ENCODE peak calls at places on chromosomes 1 and 21, in seven cellular contexts. F is lower leg skin, B is heart left ventricle, K is ovary, G is prostate gland, V is IMR-90, W is A549. E is an unnamed sample.

GRCh38 chr1:100785399-100786082 is 66.0 kb downstream of the VCAM1 start:
- DNase-seq in K (no peak), V (peak), F (no peak), W (no peak), G (no peak), B (no peak), E (peak)

GRCh38 chr1:184223216-184223615 is 163.6 kb upstream of the C1orf21 start:
- DNase-seq in K (no peak), F (no peak), W (peak), V (no peak), B (no peak), G (no peak), E (no peak)

GRCh38 chr1:160801836-160802580 is 6.0 kb downstream of the LY9 start:
- DNase-seq in G (no peak), B (no peak), K (no peak), V (no peak), F (no peak), W (no peak), E (no peak)

GRCh38 chr1:210504286-210504685 is 175.6 kb downstream of the HHAT start:
- DNase-seq in F (no peak), V (no peak), W (no peak), K (no peak), B (no peak), G (no peak), E (no peak)

GRCh38 chr1:156268336-156268735 is 14.3 kb downstream of the SMG5 start:
- DNase-seq in W (no peak), G (no peak), B (no peak), K (no peak), F (no peak), V (peak), E (no peak)

GRCh38 chr1:152115344-152115743 is at the start of gene TCHH:
- DNase-seq in G (no peak), V (no peak), B (no peak), K (no peak), W (no peak), F (no peak), E (no peak)

GRCh38 chr1:112722601-112723510 is 7.7 kb upstream of the PPM1J start:
- DNase-seq in K (peak), V (peak), B (no peak), F (no peak), G (no peak), W (no peak), E (no peak)

GRCh38 chr21:42666023-42666747 is 12.8 kb downstream of the PDE9A start:
- DNase-seq in V (no peak), W (peak), G (no peak), B (no peak), K (no peak), F (no peak), E (peak)

GRCh38 chr1:247212012-247212411 is 40.2 kb upstream of the ZNF124 start:
- DNase-seq in V (no peak), K (no peak), W (no peak), B (no peak), F (no peak), G (no peak), E (peak)

GRCh38 chr21:25934771-25935224 is 200.0 kb downstream of the GABPA start:
- DNase-seq in W (peak), F (peak), V (peak), K (no peak), B (peak), G (peak), E (no peak)

GRCh38 chr1:241640867-241641542 is 836 bp upstream of the CHML start:
- DNase-seq in G (no peak), F (no peak), K (no peak), B (no peak), V (no peak), W (peak), E (peak)

GRCh38 chr1:24935196-24935526 is 5.1 kb upstream of the RUNX3 start:
- DNase-seq in G (no peak), B (no peak), K (no peak), W (no peak), F (no peak), V (no peak), E (no peak)

GRCh38 chr21:26572668-26573381 is at the start of gene CYYR1:
- DNase-seq in F (no peak), B (no peak), W (no peak), K (no peak), V (no peak), G (no peak), E (no peak)

GRCh38 chr1:248807067-248807737 is 18.5 kb downstream of the SH3BP5L start:
- DNase-seq in F (no peak), K (no peak), G (no peak), B (peak), V (peak), W (peak), E (peak)

GRCh38 chr1:19646771-19647319 is 2.7 kb downstream of the NBL1 start:
- DNase-seq in F (no peak), V (no peak), G (no peak), B (no peak), W (no peak), K (no peak), E (no peak)

GRCh38 chr1:13812456-13813397 is 112.7 kb downstream of the PRDM2 start:
- DNase-seq in K (no peak), B (no peak), F (no peak), W (no peak), G (no peak), V (no peak), E (no peak)

GRCh38 chr1:226884966-226885820 is 14.8 kb downstream of the PSEN2 start:
- DNase-seq in B (no peak), F (no peak), G (no peak), V (no peak), W (no peak), K (no peak), E (no peak)

GRCh38 chr1:226882631-226883409 is 12.4 kb downstream of the PSEN2 start:
- DNase-seq in W (no peak), V (peak), K (no peak), F (no peak), B (no peak), G (no peak), E (no peak)

GRCh38 chr1:226882187-226882586 is 11.8 kb downstream of the PSEN2 start:
- DNase-seq in F (no peak), K (no peak), V (no peak), G (no peak), W (no peak), B (no peak), E (no peak)

GRCh38 chr1:226883630-226884029 is 13.2 kb downstream of the PSEN2 start:
- DNase-seq in V (no peak), K (no peak), B (no peak), G (no peak), F (no peak), W (no peak), E (no peak)

DNA sequence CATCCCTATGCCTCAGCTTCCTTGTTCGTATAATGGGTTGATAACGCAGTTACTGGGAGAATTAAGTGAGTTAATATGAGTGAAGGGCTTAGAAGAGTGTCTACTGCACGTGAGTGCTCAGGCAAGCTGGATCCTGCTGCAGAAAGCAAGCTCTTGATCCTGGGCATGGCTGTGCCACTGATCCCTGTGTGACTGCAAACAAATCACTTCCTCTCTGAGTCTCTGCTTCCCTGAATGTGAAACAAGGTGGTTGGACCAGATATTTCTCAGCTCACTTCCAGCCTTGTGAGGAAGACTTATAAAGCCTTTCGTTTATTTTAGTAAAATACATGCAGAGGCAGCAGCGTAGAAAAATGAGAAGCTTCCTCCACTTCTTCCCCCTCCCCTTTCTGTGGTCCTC is 13.7 kb downstream of the PSEN2 start:
- DNase-seq in W (no peak), V (peak), G (peak), F (no peak), B (no peak), K (no peak), E (no peak)
- TF ChIP-seq POLR2A in W (no peak), V (no peak), G (no peak), F (no peak), B (no peak), K (no peak), E (no peak)

DNA sequence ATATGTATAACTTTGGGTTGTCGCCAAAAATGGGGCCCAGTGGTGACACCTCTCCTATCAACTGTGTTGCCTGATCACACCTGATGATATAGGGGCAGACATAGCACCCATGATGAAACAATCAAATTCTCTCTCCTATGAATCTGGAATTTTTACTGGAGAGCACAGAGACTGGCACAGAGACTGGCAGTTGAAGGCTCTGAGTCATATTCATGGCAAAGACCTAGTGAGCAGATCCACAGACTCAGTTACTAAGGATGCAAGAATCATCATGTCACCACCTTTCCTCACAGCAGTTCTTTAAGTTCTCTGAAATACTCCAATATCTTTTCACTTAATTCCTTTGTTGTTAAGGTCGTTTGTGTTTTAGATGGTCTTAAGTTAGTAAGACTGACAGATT is 60.0 kb downstream of the APCS start:
- DNase-seq in V (no peak), F (no peak), B (no peak), K (no peak), W (no peak), G (no peak), E (no peak)
- TF ChIP-seq POLR2A in V (no peak), F (no peak), B (no peak), K (no peak), W (no peak), G (no peak), E (no peak)

DNA sequence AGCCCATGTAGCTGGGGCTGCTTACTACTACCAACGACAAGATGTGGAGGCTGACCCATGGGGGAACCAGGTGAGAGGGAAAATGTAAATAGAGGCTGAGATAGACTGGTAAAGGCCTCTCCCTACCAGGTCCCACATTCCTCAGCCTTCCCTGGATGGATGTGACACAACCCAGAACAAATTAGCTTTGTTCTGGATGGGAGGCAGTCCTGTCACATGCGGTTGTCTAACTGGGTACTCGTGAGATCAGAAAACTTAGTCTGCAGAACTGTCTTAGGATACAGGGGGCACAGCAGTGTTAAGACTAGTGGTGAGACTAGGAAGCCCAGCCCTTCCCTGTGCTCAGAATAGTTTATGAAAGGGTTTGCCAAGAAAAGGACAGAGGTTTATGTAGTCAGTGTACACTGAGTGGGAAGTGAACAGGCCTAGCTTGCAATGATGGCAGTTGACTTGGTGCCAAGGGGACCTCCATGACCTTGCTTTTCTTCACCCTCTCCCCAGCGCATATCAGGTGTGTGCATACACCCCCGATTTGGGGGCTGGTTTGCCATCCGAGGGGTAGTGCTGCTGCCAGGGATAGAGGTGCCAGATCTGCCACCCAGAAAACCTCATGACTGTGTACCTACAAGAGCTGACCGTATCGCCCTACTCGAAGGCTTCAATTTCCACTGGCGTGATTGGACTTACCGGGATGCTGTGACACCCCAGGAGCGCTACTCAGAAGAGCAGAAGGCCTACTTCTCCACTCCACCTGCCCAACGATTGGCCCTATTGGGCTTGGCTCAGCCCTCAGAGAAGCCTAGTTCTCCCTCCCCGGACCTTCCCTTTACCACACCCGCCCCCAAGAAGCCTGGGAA is 8.4 kb downstream of the MMACHC start:
- DNase-seq in G (no peak), V (no peak), B (peak), K (no peak), F (no peak), W (peak), E (no peak)
- TF ChIP-seq POLR2A in G (no peak), V (peak), B (no peak), K (no peak), F (no peak), W (no peak), E (no peak)

GRCh38 chr1:212242288-212242984 is 42.8 kb upstream of the PPP2R5A start:
- DNase-seq in V (no peak), G (peak), B (no peak), W (no peak), F (no peak), K (no peak), E (no peak)
- TF ChIP-seq POLR2A in V (no peak), G (no peak), B (no peak), W (no peak), F (no peak), K (no peak), E (no peak)

DNA sequence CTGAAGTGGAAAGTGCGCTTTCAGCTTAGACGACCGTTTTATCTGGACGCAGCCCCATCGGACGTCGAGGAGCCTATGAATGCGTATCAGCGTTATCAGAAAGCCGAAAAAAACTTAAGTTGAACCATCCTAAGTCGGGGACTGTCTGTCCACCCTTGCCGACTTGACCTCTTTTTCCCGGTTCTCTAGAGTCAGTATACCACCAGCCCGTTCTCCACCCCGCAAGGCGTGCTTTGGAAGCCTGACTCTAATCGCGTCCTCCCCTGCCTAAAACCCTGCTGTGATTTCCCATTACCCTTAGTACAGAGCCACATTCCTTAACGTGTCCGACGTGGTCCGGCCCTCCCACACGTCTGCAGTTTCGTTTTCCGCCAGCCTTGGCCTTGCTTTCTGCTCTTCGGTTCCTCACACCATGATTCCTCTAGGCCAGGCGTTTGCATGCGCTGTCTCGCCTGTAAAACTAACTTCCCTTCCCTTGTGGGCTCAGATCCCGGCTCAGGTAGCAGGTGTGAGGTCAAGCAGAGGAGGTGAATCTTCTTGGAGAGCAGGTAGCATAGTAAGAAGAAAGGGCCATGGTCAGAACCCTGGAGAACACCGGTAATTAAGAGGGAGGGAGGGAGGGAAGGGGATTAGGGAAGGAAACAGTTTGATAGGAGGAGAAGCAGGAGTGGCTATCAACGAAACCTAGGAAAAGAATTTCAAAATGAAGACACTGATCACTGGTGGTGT is 865 bp downstream of the ADPRS start:
- DNase-seq in F (no peak), V (peak), K (no peak), W (no peak), G (no peak), B (no peak), E (peak)
- TF ChIP-seq POLR2A in F (no peak), V (peak), K (no peak), W (no peak), G (no peak), B (no peak), E (no peak)

GRCh38 chr1:194341587-194341986 is 1155.2 kb upstream of the B3GALT2 start:
- DNase-seq in V (peak), K (no peak), G (no peak), B (no peak), F (no peak), W (no peak), E (no peak)

GRCh38 chr1:194338241-194338948 is 1152.0 kb upstream of the B3GALT2 start:
- DNase-seq in K (no peak), W (no peak), B (no peak), V (peak), G (no peak), F (no peak), E (no peak)

GRCh38 chr1:194339451-194339850 is 1153.0 kb upstream of the B3GALT2 start:
- DNase-seq in F (no peak), V (no peak), W (no peak), G (no peak), B (no peak), K (no peak), E (no peak)

GRCh38 chr1:194347184-194347583 is 1160.8 kb upstream of the B3GALT2 start:
- DNase-seq in W (no peak), V (peak), B (no peak), K (no peak), G (no peak), F (no peak), E (no peak)

GRCh38 chr1:194342484-194343262 is 1156.3 kb upstream of the B3GALT2 start:
- DNase-seq in F (no peak), B (no peak), K (no peak), G (no peak), V (no peak), W (peak), E (peak)
- TF ChIP-seq POLR2A in F (no peak), B (no peak), K (no peak), G (no peak), V (no peak), W (no peak), E (no peak)

GRCh38 chr1:145992958-145993617 is 3.3 kb downstream of the TXNIP start:
- DNase-seq in F (no peak), W (no peak), B (no peak), K (no peak), G (no peak), V (no peak), E (no peak)

GRCh38 chr1:145995148-145995851 is 1.1 kb downstream of the TXNIP start:
- DNase-seq in G (no peak), W (no peak), F (no peak), K (no peak), V (no peak), B (no peak), E (peak)

GRCh38 chr1:145993618-145994390 is 2.6 kb downstream of the TXNIP start:
- DNase-seq in B (no peak), F (no peak), V (no peak), K (no peak), W (no peak), G (no peak), E (no peak)

GRCh38 chr1:145995964-145996432 is 381 bp downstream of the TXNIP start:
- DNase-seq in F (no peak), W (no peak), K (no peak), V (no peak), G (no peak), B (no peak), E (peak)

GRCh38 chr1:145994391-145995120 is 1.8 kb downstream of the TXNIP start:
- DNase-seq in K (no peak), G (no peak), B (peak), F (no peak), W (no peak), V (no peak), E (peak)
- TF ChIP-seq POLR2A in K (no peak), G (no peak), B (peak), F (no peak), W (no peak), V (no peak), E (peak)

E was measured in erythroblast.